ENCODE peak calls at places on chromosomes 16 and 17, in seven cellular contexts. W is ACHN, B is amygdala, X is NCI-H1092 treated with DMSO at 0.1 percent for 48 hours, T is NB4, F is upper lobe of right lung, L is mucosa of gallbladder. I is an unnamed sample.

GRCh38 chr17:6444573-6445335 is 499 bp downstream of the PIMREG start:
- DNase-seq in W (no peak), B (no peak), X (no peak), T (no peak), F (no peak), L (no peak), I (no peak)

GRCh38 chr16:7303014-7303676 is 29.5 kb upstream of the RBFOX1 start:
- DNase-seq in W (no peak), B (no peak), X (peak; percentile 69), T (no peak), F (no peak), L (no peak), I (no peak)

GRCh38 chr17:81490599-81490992 is 22.0 kb downstream of the ACTG1 start:
- DNase-seq in W (no peak), B (no peak), X (no peak), T (no peak), F (no peak), L (no peak), I (no peak)

GRCh38 chr16:21302454-21302853 is 24.4 kb upstream of the CRYM start:
- DNase-seq in W (peak; percentile 45), B (no peak), X (peak; percentile 12), T (no peak), F (no peak), L (no peak), I (peak; percentile 67)

GRCh38 chr16:57245472-57246113 is 534 bp downstream of the ARL2BP start:
- DNase-seq in W (peak; percentile 16), B (no peak), X (peak; percentile 61), T (no peak), F (peak; percentile 82), L (no peak), I (no peak)

GRCh38 chr16:11903906-11904305 is 11.8 kb downstream of the GSPT1 start:
- DNase-seq in W (no peak), B (no peak), X (no peak), T (no peak), F (no peak), L (no peak), I (no peak)

GRCh38 chr17:6241996-6242395 is 171.8 kb downstream of the WSCD1 start:
- DNase-seq in W (no peak), B (peak; percentile 34), X (no peak), T (no peak), F (no peak), L (no peak), I (no peak)

GRCh38 chr17:18079543-18079942 is 8.2 kb upstream of the DRG2 start:
- DNase-seq in W (no peak), B (no peak), X (no peak), T (no peak), F (no peak), L (no peak), I (no peak)

GRCh38 chr17:81917565-81918332 is at the start of gene SIRT7:
- DNase-seq in W (peak; percentile 80), B (peak; percentile 73), X (peak; percentile 78), T (peak; percentile 82), F (peak; percentile 90), L (peak; percentile 79), I (peak; percentile 48)

GRCh38 chr16:64092284-64092683 is 1029.6 kb downstream of the CDH11 start:
- DNase-seq in W (peak; percentile 26), B (no peak), X (no peak), T (no peak), F (no peak), L (no peak), I (peak; percentile 96)

GRCh38 chr17:64580384-64581307 is 73.9 kb downstream of the CEP95 start:
- DNase-seq in W (no peak), B (no peak), X (no peak), T (no peak), F (no peak), L (no peak), I (no peak)

GRCh38 chr16:56353054-56353921 is 72.1 kb downstream of the AMFR start:
- DNase-seq in W (no peak), B (no peak), X (no peak), T (no peak), F (peak; percentile 56), L (no peak), I (no peak)

GRCh38 chr17:42341568-42341967 is 46.7 kb downstream of the STAT3 start:
- DNase-seq in W (no peak), B (no peak), X (no peak), T (no peak), F (no peak), L (no peak), I (no peak)

GRCh38 chr17:82031303-82031884 is at the start of gene RAC3:
- DNase-seq in W (peak; percentile 54), B (no peak), X (peak; percentile 25), T (peak; percentile 65), F (no peak), L (no peak), I (no peak)

GRCh38 chr17:81808778-81809555 is 5.0 kb downstream of the GCGR start:
- DNase-seq in W (no peak), B (no peak), X (no peak), T (no peak), F (no peak), L (no peak), I (no peak)

GRCh38 chr17:82332669-82333278 is 792 bp downstream of the SECTM1 start:
- DNase-seq in W (peak; percentile 50), B (no peak), X (no peak), T (peak; percentile 45), F (peak; percentile 77), L (peak; percentile 49), I (peak; percentile 40)

GRCh38 chr17:66920965-66921364 is 43.5 kb upstream of the CACNG4 start:
- DNase-seq in W (no peak), B (no peak), X (no peak), T (peak; percentile 17), F (peak; percentile 30), L (no peak), I (peak; percentile 55)

GRCh38 chr17:2179615-2180295 is 123.8 kb downstream of the SMG6 start:
- DNase-seq in W (no peak), B (peak; percentile 40), X (peak; percentile 97), T (no peak), F (no peak), L (peak; percentile 86), I (no peak)

GRCh38 chr16:46747777-46748651 is at the start of gene MYLK3:
- DNase-seq in W (no peak), B (no peak), X (no peak), T (no peak), F (peak; percentile 62), L (no peak), I (no peak)

GRCh38 chr16:87185983-87186382 is 131.2 kb downstream of the C16orf95 start:
- DNase-seq in W (no peak), B (no peak), X (no peak), T (no peak), F (no peak), L (no peak), I (no peak)

GRCh38 chr17:14299261-14300093 is 1.4 kb upstream of the HS3ST3B1 start:
- DNase-seq in W (no peak), B (no peak), X (no peak), T (peak; percentile 65), F (peak; percentile 68), L (no peak), I (no peak)

GRCh38 chr16:30896890-30897730 is 696 bp downstream of the CTF1 start:
- DNase-seq in W (peak; percentile 95), B (peak; percentile 79), X (peak; percentile 46), T (peak; percentile 68), F (peak; percentile 95), L (peak; percentile 90), I (peak; percentile 73)

GRCh38 chr16:86444274-86445060 is 65.9 kb upstream of the FOXF1 start:
- DNase-seq in W (no peak), B (no peak), X (no peak), T (no peak), F (no peak), L (no peak), I (no peak)

GRCh38 chr16:70649300-70649699 is 2.9 kb downstream of the IL34 start:
- DNase-seq in W (no peak), B (no peak), X (no peak), T (no peak), F (no peak), L (no peak), I (no peak)

GRCh38 chr17:76934561-76935320 is 66.5 kb downstream of the MGAT5B start:
- DNase-seq in W (no peak), B (no peak), X (no peak), T (no peak), F (no peak), L (no peak), I (no peak)

GRCh38 chr16:46621902-46622676 is 910 bp upstream of the SHCBP1 start:
- DNase-seq in W (no peak), B (no peak), X (no peak), T (no peak), F (no peak), L (no peak), I (no peak)

GRCh38 chr17:73189417-73190099 is 3.3 kb upstream of the COG1 start:
- DNase-seq in W (peak; percentile 67), B (peak; percentile 10), X (peak; percentile 35), T (peak; percentile 61), F (no peak), L (peak; percentile 48), I (peak; percentile 38)

GRCh38 chr16:67146523-67147357 is 4.1 kb downstream of the B3GNT9 start:
- DNase-seq in W (no peak), B (no peak), X (no peak), T (peak; percentile 31), F (no peak), L (no peak), I (no peak)

GRCh38 chr16:71383054-71383773 is 24.7 kb downstream of the CALB2 start:
- DNase-seq in W (no peak), B (no peak), X (no peak), T (peak; percentile 18), F (no peak), L (no peak), I (peak; percentile 47)

GRCh38 chr17:71821512-71821911 is 299.3 kb upstream of the SOX9 start:
- DNase-seq in W (no peak), B (no peak), X (no peak), T (no peak), F (no peak), L (no peak), I (no peak)

GRCh38 chr16:51306116-51306515 is 155.0 kb upstream of the SALL1 start:
- DNase-seq in W (no peak), B (no peak), X (no peak), T (no peak), F (no peak), L (no peak), I (no peak)

GRCh38 chr17:28133562-28133970 is 91.1 kb downstream of the NLK start:
- DNase-seq in W (peak; percentile 62), B (no peak), X (no peak), T (no peak), F (no peak), L (no peak), I (peak; percentile 82)

GRCh38 chr16:30786115-30786935 is 680 bp downstream of the ZNF629 start:
- DNase-seq in W (peak; percentile 73), B (no peak), X (no peak), T (peak; percentile 62), F (peak; percentile 76), L (no peak), I (no peak)

I was measured in bronchial epithelial cell.